ENCODE peak calls at places on chromosome 18, in eight cellular contexts. H is sigmoid colon; P is tibial artery; D is body of pancreas; Q is mammary epithelial cell; F is GM23338; X is fibroblast of lung; M is CD8-positive, alpha-beta T cell. L is an unnamed sample.
A peak's percentile ranks its signal among the peaks of the same experiment; 100 is the strongest.

GRCh38 chr18:26617151-26617554 is 68.8 kb upstream of the KCTD1 start:
- DNase-seq in P (no peak), F (no peak), Q (peak; percentile 93), D (no peak), M (no peak), X (peak; percentile 97), H (no peak), L (no peak)

GRCh38 chr18:24588440-24588839 is 128.0 kb downstream of the HRH4 start:
- DNase-seq in M (no peak), D (no peak), F (no peak), Q (no peak), H (no peak), X (no peak), P (no peak), L (no peak)

GRCh38 chr18:30828700-30829099 is 213.8 kb downstream of the DSC3 start:
- DNase-seq in X (no peak), M (no peak), D (no peak), F (no peak), Q (peak; percentile 32), H (no peak), P (no peak), L (no peak)

GRCh38 chr18:26865557-26865956 is at the start of gene AQP4:
- DNase-seq in X (peak; percentile 0), P (no peak), F (peak; percentile 47), H (no peak), Q (no peak), D (no peak), M (no peak), L (no peak)

GRCh38 chr18:35042389-35043066 is 1.3 kb downstream of the MAPRE2 start:
- DNase-seq in D (no peak), M (no peak), F (no peak), H (no peak), X (peak; percentile 26), P (no peak), Q (no peak), L (no peak)

GRCh38 chr18:24016643-24017042 is 2.1 kb downstream of the TTC39C start:
- DNase-seq in X (no peak), P (no peak), M (no peak), F (peak; percentile 50), Q (peak; percentile 43), D (no peak), H (no peak), L (peak; percentile 68)

GRCh38 chr18:42178381-42179080 is 223.5 kb downstream of the PIK3C3 start:
- DNase-seq in X (no peak), F (no peak), M (no peak), P (no peak), H (no peak), D (no peak), Q (no peak), L (no peak)

GRCh38 chr18:36724591-36725001 is 104.2 kb downstream of the TPGS2 start:
- DNase-seq in Q (no peak), M (no peak), F (no peak), X (peak; percentile 54), P (peak; percentile 79), H (no peak), D (no peak), L (no peak)

GRCh38 chr18:46843372-46843771 is 73.9 kb downstream of the PIAS2 start:
- DNase-seq in F (no peak), P (no peak), H (no peak), M (no peak), X (no peak), Q (no peak), D (no peak), L (no peak)

GRCh38 chr18:60500960-60501359 is 128.4 kb upstream of the MC4R start:
- DNase-seq in P (no peak), F (no peak), D (no peak), Q (no peak), H (no peak), M (no peak), X (no peak), L (no peak)

GRCh38 chr18:48129621-48130082 is 199.2 kb upstream of the SMAD2 start:
- DNase-seq in D (no peak), Q (no peak), P (peak; percentile 21), F (peak; percentile 34), H (no peak), X (no peak), M (no peak), L (no peak)

GRCh38 chr18:55859116-55859515 is 271.1 kb upstream of the TCF4 start:
- DNase-seq in M (no peak), F (no peak), D (no peak), H (no peak), X (no peak), Q (no peak), P (no peak), L (no peak)

GRCh38 chr18:48486762-48487161 is 52.1 kb upstream of the CTIF start:
- DNase-seq in M (no peak), F (no peak), Q (no peak), H (no peak), P (no peak), D (no peak), X (peak; percentile 84), L (no peak)

GRCh38 chr18:62925031-62925688 is 209.8 kb downstream of the PHLPP1 start:
- DNase-seq in D (no peak), H (no peak), X (peak; percentile 55), P (no peak), M (no peak), F (no peak), Q (peak; percentile 53), L (no peak)

GRCh38 chr18:72869786-72870185 is 2.0 kb upstream of the NETO1 start:
- DNase-seq in P (no peak), Q (no peak), M (no peak), F (peak; percentile 52), X (no peak), D (no peak), H (no peak), L (no peak)

GRCh38 chr18:55425698-55426097 is 162.3 kb downstream of the TCF4 start:
- DNase-seq in X (no peak), M (no peak), P (no peak), D (no peak), F (no peak), Q (no peak), H (no peak), L (no peak)

GRCh38 chr18:80037300-80037699 is 3.1 kb downstream of the RBFA start:
- DNase-seq in H (no peak), M (no peak), X (no peak), F (no peak), D (no peak), Q (no peak), P (no peak), L (no peak)

GRCh38 chr18:75070235-75070624 is 138.7 kb downstream of the PTGR3 start:
- DNase-seq in M (no peak), F (no peak), Q (no peak), X (no peak), H (no peak), P (no peak), D (no peak), L (no peak)
- H3K4me3 ChIP-seq in M (no peak overlapping the region), F (no peak overlapping the region), Q (no peak overlapping the region), X (no peak overlapping the region), H (no peak overlapping the region), P (no peak overlapping the region), D (no peak overlapping the region), L (no peak overlapping the region)

DNA sequence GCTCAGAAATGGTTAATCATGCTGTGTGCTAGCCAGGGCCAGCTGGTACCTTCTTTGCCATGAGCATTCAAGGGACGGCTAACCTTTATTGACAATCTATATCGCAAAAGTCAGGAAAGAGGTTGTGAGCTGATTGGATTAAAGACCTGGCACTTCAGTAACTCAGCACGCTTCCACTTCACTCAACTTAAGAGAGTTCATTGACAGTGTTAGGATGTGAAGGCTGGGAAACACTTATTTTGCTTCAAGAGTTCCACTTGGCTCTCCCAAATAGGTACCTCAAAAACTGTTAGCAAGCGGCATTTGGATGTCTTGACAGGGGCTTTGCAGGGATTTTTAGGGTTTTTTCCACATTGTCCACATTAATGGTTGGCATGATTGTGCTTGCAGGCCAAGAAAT is 25.1 kb upstream of the TXNDC2 start:
- DNase-seq in P (no peak), M (no peak), F (no peak), Q (no peak), D (no peak), X (no peak), H (no peak), L (no peak)
- H3K36me3 ChIP-seq in P (peaks cover 20% of the 10 kb centered on the region), M (no peaks in the 10 kb centered on the region), F (peaks cover 7% of the 10 kb centered on the region), Q (no peaks in the 10 kb centered on the region), D (no peaks in the 10 kb centered on the region), X (no peaks in the 10 kb centered on the region), H (peaks cover 9% of the 10 kb centered on the region), L (no peaks in the 10 kb centered on the region)

GRCh38 chr18:28126768-28127167 is 50.2 kb downstream of the CDH2 start:
- DNase-seq in H (no peak), D (no peak), X (no peak), M (no peak), Q (no peak), F (no peak), P (no peak), L (no peak)

GRCh38 chr18:28124239-28125029 is 52.5 kb downstream of the CDH2 start:
- DNase-seq in Q (no peak), X (peak; percentile 61), F (no peak), M (no peak), H (no peak), P (no peak), D (no peak), L (no peak)

GRCh38 chr18:28125051-28125450 is 51.9 kb downstream of the CDH2 start:
- DNase-seq in X (no peak), D (no peak), F (no peak), M (no peak), H (no peak), P (no peak), Q (no peak), L (no peak)

GRCh38 chr18:28127763-28128737 is 48.9 kb downstream of the CDH2 start:
- DNase-seq in P (no peak), D (no peak), Q (no peak), H (no peak), X (peak; percentile 59), F (no peak), M (no peak), L (no peak)

DNA sequence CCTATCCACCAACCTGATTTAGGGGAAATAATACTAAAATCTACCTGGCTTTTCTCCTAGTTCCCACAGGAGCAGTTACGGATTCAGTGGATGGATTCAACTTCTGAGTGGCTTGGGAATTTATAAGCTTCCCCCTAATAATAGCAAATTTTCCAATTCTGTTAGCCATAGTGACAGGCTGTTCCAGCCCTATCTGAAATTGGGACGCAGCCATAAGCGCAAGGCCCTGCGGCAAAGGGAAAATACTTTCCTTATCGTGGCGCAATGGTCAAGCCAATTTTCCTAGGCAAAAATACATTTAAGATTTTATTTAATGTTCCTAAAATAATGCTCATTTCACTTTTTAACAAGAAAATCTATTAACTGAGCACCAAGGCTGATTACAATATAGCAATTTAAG is 49.7 kb downstream of the CDH2 start:
- DNase-seq in F (no peak), D (no peak), H (no peak), P (no peak), X (no peak), Q (no peak), M (no peak), L (no peak)
- H3K4me1 ChIP-seq in F (peaks cover 9% of the 10 kb centered on the region), D (peaks cover 8% of the 10 kb centered on the region), H (no peaks in the 10 kb centered on the region), P (no peaks in the 10 kb centered on the region), X (no peaks in the 10 kb centered on the region), Q (no peaks in the 10 kb centered on the region), M (no peaks in the 10 kb centered on the region), L (peaks cover 30% of the 10 kb centered on the region)

DNA sequence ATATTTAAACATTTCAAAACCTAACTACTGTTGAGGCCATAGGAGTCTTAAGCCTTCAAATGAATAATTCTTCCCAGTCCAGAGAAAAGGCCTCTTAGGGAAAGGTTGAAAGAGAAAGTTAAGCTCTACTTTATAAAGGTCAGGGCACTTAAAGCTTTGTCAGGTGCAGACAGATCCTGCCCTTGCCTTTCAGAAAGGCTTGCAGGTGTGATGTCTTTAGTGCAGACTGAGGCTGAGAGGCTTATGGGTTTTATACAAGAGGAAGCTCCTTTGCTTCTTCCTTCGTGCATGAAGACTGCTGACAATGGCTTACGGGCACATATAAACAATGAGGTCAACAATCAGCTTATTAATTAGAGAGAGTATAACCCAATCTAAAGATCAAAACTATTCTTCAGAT is 105.0 kb upstream of the LINC00305 start:
- DNase-seq in D (no peak), P (no peak), M (no peak), H (no peak), Q (no peak), F (no peak), X (no peak), L (no peak)
- H3K4me3 ChIP-seq in D (no peak overlapping the region), P (no peak overlapping the region), M (no peak overlapping the region), H (no peak overlapping the region), Q (no peak overlapping the region), F (no peak overlapping the region), X (no peak overlapping the region), L (no peak overlapping the region)

L was measured in HAP-1.